ENCODE peak calls at places on chromosomes 3 and 15, in five cellular contexts. One of them, this sample, is unnamed. For H3K27me3, the result is how much of the 10 kb centered on the place peaks cover.

GRCh38 chr15:25238126-25238525 is 200.7 kb downstream of the UBE3A start:
- DNase-seq in heart left ventricle: peak
- DNase-seq in HAP-1: no peak
- DNase-seq in CD8-positive, alpha-beta memory T cell: no peak
- DNase-seq in left ventricle myocardium inferior: peak
- DNase-seq in this sample: peak

GRCh38 chr3:49021213-49021812 is 608 bp upstream of the NDUFAF3 start:
- DNase-seq in HAP-1: peak
- DNase-seq in CD8-positive, alpha-beta memory T cell: peak
- DNase-seq in heart left ventricle: peak
- DNase-seq in left ventricle myocardium inferior: peak
- DNase-seq in this sample: peak

GRCh38 chr3:42254566-42254965 is 11.4 kb downstream of the CCK start:
- DNase-seq in heart left ventricle: no peak
- DNase-seq in left ventricle myocardium inferior: no peak
- DNase-seq in HAP-1: no peak
- DNase-seq in CD8-positive, alpha-beta memory T cell: no peak
- DNase-seq in this sample: no peak

GRCh38 chr3:146513386-146514051 is 30.9 kb downstream of the PLSCR1 start:
- DNase-seq in HAP-1: no peak
- DNase-seq in CD8-positive, alpha-beta memory T cell: no peak
- DNase-seq in heart left ventricle: no peak
- DNase-seq in left ventricle myocardium inferior: no peak
- DNase-seq in this sample: no peak

GRCh38 chr15:99564221-99565030 is 1.4 kb upstream of the MEF2A start:
- DNase-seq in heart left ventricle: peak
- DNase-seq in left ventricle myocardium inferior: no peak
- DNase-seq in CD8-positive, alpha-beta memory T cell: peak
- DNase-seq in HAP-1: no peak
- DNase-seq in this sample: no peak

GRCh38 chr3:20574746-20575145 is 388.7 kb upstream of the SGO1 start:
- DNase-seq in heart left ventricle: no peak
- DNase-seq in CD8-positive, alpha-beta memory T cell: no peak
- DNase-seq in HAP-1: no peak
- DNase-seq in left ventricle myocardium inferior: no peak
- DNase-seq in this sample: no peak

GRCh38 chr15:94677202-94677790 is 445.9 kb downstream of the MCTP2 start:
- DNase-seq in heart left ventricle: no peak
- DNase-seq in CD8-positive, alpha-beta memory T cell: no peak
- DNase-seq in HAP-1: no peak
- DNase-seq in left ventricle myocardium inferior: no peak
- DNase-seq in this sample: no peak

GRCh38 chr15:65263313-65263712 is 23.4 kb downstream of the PARP16 start:
- DNase-seq in left ventricle myocardium inferior: no peak
- DNase-seq in heart left ventricle: no peak
- DNase-seq in HAP-1: no peak
- DNase-seq in CD8-positive, alpha-beta memory T cell: no peak
- DNase-seq in this sample: no peak

GRCh38 chr3:124260206-124260915 is 268.4 kb upstream of the ROPN1 start:
- DNase-seq in HAP-1: no peak
- DNase-seq in heart left ventricle: peak
- DNase-seq in left ventricle myocardium inferior: peak
- DNase-seq in CD8-positive, alpha-beta memory T cell: no peak
- DNase-seq in this sample: peak

GRCh38 chr3:48406443-48407431 is 23.1 kb downstream of the PLXNB1 start:
- DNase-seq in CD8-positive, alpha-beta memory T cell: no peak
- DNase-seq in left ventricle myocardium inferior: no peak
- DNase-seq in HAP-1: no peak
- DNase-seq in heart left ventricle: no peak
- DNase-seq in this sample: peak

GRCh38 chr15:56929933-56930332 is 11.5 kb downstream of the TCF12 start:
- DNase-seq in heart left ventricle: no peak
- DNase-seq in HAP-1: no peak
- DNase-seq in CD8-positive, alpha-beta memory T cell: no peak
- DNase-seq in left ventricle myocardium inferior: no peak
- DNase-seq in this sample: no peak

GRCh38 chr15:80709542-80709941 is 14.4 kb downstream of the ABHD17C start:
- DNase-seq in CD8-positive, alpha-beta memory T cell: no peak
- DNase-seq in HAP-1: no peak
- DNase-seq in heart left ventricle: no peak
- DNase-seq in left ventricle myocardium inferior: no peak
- DNase-seq in this sample: no peak

GRCh38 chr15:56356616-56357015 is 8.6 kb upstream of the TEX9 start:
- DNase-seq in HAP-1: no peak
- DNase-seq in CD8-positive, alpha-beta memory T cell: no peak
- DNase-seq in left ventricle myocardium inferior: no peak
- DNase-seq in heart left ventricle: no peak
- DNase-seq in this sample: no peak

GRCh38 chr15:23370578-23370977 is 16.0 kb downstream of the GOLGA8S start:
- DNase-seq in CD8-positive, alpha-beta memory T cell: no peak
- DNase-seq in left ventricle myocardium inferior: no peak
- DNase-seq in HAP-1: no peak
- DNase-seq in heart left ventricle: no peak
- DNase-seq in this sample: no peak

GRCh38 chr15:42053914-42054313 is 33.1 kb upstream of the PLA2G4E start:
- DNase-seq in left ventricle myocardium inferior: no peak
- DNase-seq in CD8-positive, alpha-beta memory T cell: no peak
- DNase-seq in heart left ventricle: no peak
- DNase-seq in HAP-1: no peak
- DNase-seq in this sample: no peak
- H3K27me3 ChIP-seq in left ventricle myocardium inferior: under half
- H3K27me3 ChIP-seq in CD8-positive, alpha-beta memory T cell: under half
- H3K27me3 ChIP-seq in heart left ventricle: under half
- H3K27me3 ChIP-seq in HAP-1: under half
- H3K27me3 ChIP-seq in this sample: under half

DNA sequence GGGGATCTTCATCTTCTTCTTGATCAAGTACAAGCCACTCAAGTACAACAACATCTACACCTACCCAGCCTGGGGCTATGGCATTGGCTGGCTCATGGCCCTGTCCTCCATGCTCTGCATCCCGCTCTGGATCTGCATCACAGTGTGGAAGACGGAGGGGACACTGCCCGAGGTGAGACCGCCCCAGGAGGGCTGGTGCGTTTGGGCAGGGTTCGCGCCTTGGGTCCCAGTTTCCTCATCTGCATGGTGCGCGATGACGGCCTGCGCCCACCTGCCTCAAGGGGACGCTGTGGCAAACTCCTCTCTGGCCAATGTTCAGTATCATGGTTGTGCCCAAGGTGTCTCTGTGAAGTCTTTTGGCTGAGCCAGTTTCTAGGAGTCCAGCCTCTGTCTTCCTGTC is 57.5 kb upstream of the SLC6A1 start:
- DNase-seq in heart left ventricle: no peak
- DNase-seq in CD8-positive, alpha-beta memory T cell: no peak
- DNase-seq in left ventricle myocardium inferior: no peak
- DNase-seq in HAP-1: no peak
- DNase-seq in this sample: peak
- H3K4me3 ChIP-seq in heart left ventricle: no peak
- H3K4me3 ChIP-seq in CD8-positive, alpha-beta memory T cell: no peak
- H3K4me3 ChIP-seq in left ventricle myocardium inferior: no peak
- H3K4me3 ChIP-seq in HAP-1: no peak
- H3K4me3 ChIP-seq in this sample: no peak

GRCh38 chr15:86833595-86833994 is 753.9 kb downstream of the AGBL1 start:
- DNase-seq in CD8-positive, alpha-beta memory T cell: no peak
- DNase-seq in left ventricle myocardium inferior: no peak
- DNase-seq in heart left ventricle: no peak
- DNase-seq in HAP-1: no peak
- DNase-seq in this sample: no peak
- H3K27me3 ChIP-seq in CD8-positive, alpha-beta memory T cell: under half
- H3K27me3 ChIP-seq in left ventricle myocardium inferior: under half
- H3K27me3 ChIP-seq in heart left ventricle: under half
- H3K27me3 ChIP-seq in HAP-1: under half
- H3K27me3 ChIP-seq in this sample: under half

GRCh38 chr3:35638640-35639250 is 580 bp upstream of the ARPP21 start:
- DNase-seq in left ventricle myocardium inferior: no peak
- DNase-seq in HAP-1: no peak
- DNase-seq in heart left ventricle: no peak
- DNase-seq in CD8-positive, alpha-beta memory T cell: no peak
- DNase-seq in this sample: peak

GRCh38 chr3:35640736-35641135 is 1.4 kb downstream of the ARPP21 start:
- DNase-seq in left ventricle myocardium inferior: no peak
- DNase-seq in CD8-positive, alpha-beta memory T cell: no peak
- DNase-seq in heart left ventricle: no peak
- DNase-seq in HAP-1: no peak
- DNase-seq in this sample: no peak

GRCh38 chr3:35641920-35642532 is 2.7 kb downstream of the ARPP21 start:
- DNase-seq in heart left ventricle: no peak
- DNase-seq in CD8-positive, alpha-beta memory T cell: no peak
- DNase-seq in left ventricle myocardium inferior: no peak
- DNase-seq in HAP-1: no peak
- DNase-seq in this sample: no peak

GRCh38 chr3:35640186-35640584 is 860 bp downstream of the ARPP21 start:
- DNase-seq in heart left ventricle: no peak
- DNase-seq in CD8-positive, alpha-beta memory T cell: no peak
- DNase-seq in HAP-1: no peak
- DNase-seq in left ventricle myocardium inferior: no peak
- DNase-seq in this sample: no peak

DNA sequence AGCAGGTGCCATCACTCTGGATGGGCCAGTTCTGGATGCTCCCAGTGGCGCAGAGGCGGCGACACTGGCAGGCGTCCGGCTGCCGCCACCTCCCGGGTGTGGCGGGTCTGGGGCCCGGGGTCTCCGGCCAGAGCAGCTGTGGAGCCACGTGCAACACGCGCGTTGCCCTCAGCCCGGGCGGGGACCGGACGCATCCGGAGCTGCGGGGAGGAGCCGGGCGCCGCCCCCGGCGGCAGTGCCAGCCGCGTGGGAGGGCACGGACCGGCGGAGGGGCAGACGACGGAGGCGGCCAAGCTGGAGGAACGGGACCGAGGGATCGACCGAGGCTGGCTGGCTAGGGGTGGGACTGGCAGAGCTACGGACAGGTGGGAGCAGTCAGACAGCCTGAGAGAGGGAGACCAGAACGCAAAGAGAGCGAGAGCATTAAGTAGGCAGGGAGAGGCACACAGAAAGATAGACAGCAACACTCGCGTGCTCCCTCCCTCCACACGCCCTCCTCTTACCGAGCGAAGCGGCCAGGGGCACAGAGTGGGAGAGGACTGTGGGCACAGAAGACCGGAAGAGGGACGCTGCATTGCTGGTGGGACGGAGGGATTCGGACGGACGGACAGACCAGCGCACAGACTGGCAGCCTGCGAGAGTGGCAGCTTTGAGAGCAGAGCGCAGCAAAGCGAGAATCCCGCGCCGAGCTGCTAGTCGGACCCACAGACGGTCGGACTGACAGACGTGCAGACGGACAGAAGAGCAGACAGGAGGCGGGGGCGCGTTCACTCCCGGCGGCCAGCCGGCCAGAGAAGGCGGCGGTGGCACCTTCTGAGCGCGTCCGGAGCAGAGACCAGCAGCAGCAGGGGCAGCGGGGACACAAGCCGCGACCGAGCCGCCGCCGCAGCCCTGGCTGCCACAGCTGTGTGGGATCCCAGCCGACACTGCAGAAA is at the start of gene ARPP21:
- DNase-seq in HAP-1: no peak
- DNase-seq in heart left ventricle: peak
- DNase-seq in left ventricle myocardium inferior: no peak
- DNase-seq in CD8-positive, alpha-beta memory T cell: no peak
- DNase-seq in this sample: no peak
- H3K4me3 ChIP-seq in HAP-1: peak
- H3K4me3 ChIP-seq in heart left ventricle: peak
- H3K4me3 ChIP-seq in left ventricle myocardium inferior: peak
- H3K4me3 ChIP-seq in CD8-positive, alpha-beta memory T cell: no peak
- H3K4me3 ChIP-seq in this sample: peak